ENCODE peak calls at places on chromosomes 1 and 21, in five cellular contexts. One of them, this sample, is unnamed.

GRCh38 chr1:77605246-77606026 is 77.0 kb downstream of the ZZZ3 start:
- DNase-seq in aorta: peak; percentile 87
- DNase-seq in sciatic nerve: peak; percentile 78
- DNase-seq in retina: no peak
- DNase-seq in GM19239: no peak
- DNase-seq in this sample: no peak

GRCh38 chr1:210022044-210022443 is 84.0 kb downstream of the SYT14 start:
- DNase-seq in sciatic nerve: no peak
- DNase-seq in GM19239: no peak
- DNase-seq in aorta: no peak
- DNase-seq in retina: no peak
- DNase-seq in this sample: no peak

GRCh38 chr1:172821609-172822274 is 162.8 kb downstream of the FASLG start:
- DNase-seq in retina: no peak
- DNase-seq in GM19239: no peak
- DNase-seq in sciatic nerve: no peak
- DNase-seq in aorta: no peak
- DNase-seq in this sample: no peak

GRCh38 chr1:180617769-180618168 is 14.1 kb upstream of the XPR1 start:
- DNase-seq in aorta: no peak
- DNase-seq in sciatic nerve: no peak
- DNase-seq in retina: peak; percentile 73
- DNase-seq in GM19239: no peak
- DNase-seq in this sample: no peak

GRCh38 chr1:231827337-231828105 is 200.9 kb downstream of the DISC1 start:
- DNase-seq in aorta: no peak
- DNase-seq in retina: peak; percentile 21
- DNase-seq in sciatic nerve: no peak
- DNase-seq in GM19239: no peak
- DNase-seq in this sample: no peak

GRCh38 chr1:221575605-221576004 is 166.3 kb downstream of the DUSP10 start:
- DNase-seq in retina: no peak
- DNase-seq in GM19239: no peak
- DNase-seq in sciatic nerve: no peak
- DNase-seq in aorta: no peak
- DNase-seq in this sample: no peak

GRCh38 chr1:227926896-227927885 is 20.5 kb downstream of the WNT9A start:
- DNase-seq in aorta: peak; percentile 41
- DNase-seq in sciatic nerve: no peak
- DNase-seq in GM19239: no peak
- DNase-seq in retina: no peak
- DNase-seq in this sample: no peak

GRCh38 chr1:77388655-77389054 is 106.8 kb downstream of the AK5 start:
- DNase-seq in retina: no peak
- DNase-seq in GM19239: no peak
- DNase-seq in aorta: no peak
- DNase-seq in sciatic nerve: no peak
- DNase-seq in this sample: no peak

GRCh38 chr1:110667766-110668165 is 7.0 kb downstream of the KCNA3 start:
- DNase-seq in retina: no peak
- DNase-seq in sciatic nerve: no peak
- DNase-seq in GM19239: no peak
- DNase-seq in aorta: no peak
- DNase-seq in this sample: no peak

GRCh38 chr1:116359060-116359830 is 13.8 kb upstream of the ATP1A1 start:
- DNase-seq in GM19239: no peak
- DNase-seq in sciatic nerve: no peak
- DNase-seq in retina: no peak
- DNase-seq in aorta: no peak
- DNase-seq in this sample: no peak

GRCh38 chr1:173473599-173474011 is 3.5 kb upstream of the PRDX6 start:
- DNase-seq in retina: no peak
- DNase-seq in GM19239: no peak
- DNase-seq in sciatic nerve: no peak
- DNase-seq in aorta: no peak
- DNase-seq in this sample: no peak

GRCh38 chr1:38000529-38001453 is 4.5 kb downstream of the FHL3 start:
- DNase-seq in aorta: peak; percentile 68
- DNase-seq in GM19239: no peak
- DNase-seq in sciatic nerve: no peak
- DNase-seq in retina: no peak
- DNase-seq in this sample: no peak

GRCh38 chr1:203296456-203297073 is 8.8 kb upstream of the BTG2 start:
- DNase-seq in GM19239: no peak
- DNase-seq in aorta: no peak
- DNase-seq in retina: no peak
- DNase-seq in sciatic nerve: no peak
- DNase-seq in this sample: no peak

GRCh38 chr1:58866578-58866977 is 82.7 kb upstream of the JUN start:
- DNase-seq in aorta: no peak
- DNase-seq in retina: no peak
- DNase-seq in GM19239: no peak
- DNase-seq in sciatic nerve: no peak
- DNase-seq in this sample: no peak

GRCh38 chr1:50971748-50972305 is 1.8 kb downstream of the CDKN2C start:
- DNase-seq in sciatic nerve: no peak
- DNase-seq in retina: no peak
- DNase-seq in aorta: no peak
- DNase-seq in GM19239: no peak
- DNase-seq in this sample: no peak

GRCh38 chr1:201096977-201097856 is 15.0 kb downstream of the CACNA1S start:
- DNase-seq in retina: no peak
- DNase-seq in sciatic nerve: no peak
- DNase-seq in GM19239: no peak
- DNase-seq in aorta: no peak
- DNase-seq in this sample: no peak

GRCh38 chr1:12204140-12204539 is 25.7 kb upstream of the VPS13D start:
- DNase-seq in GM19239: no peak
- DNase-seq in aorta: no peak
- DNase-seq in sciatic nerve: no peak
- DNase-seq in retina: no peak
- DNase-seq in this sample: no peak

GRCh38 chr1:163035791-163036249 is 33.3 kb upstream of the RGS4 start:
- DNase-seq in GM19239: no peak
- DNase-seq in retina: no peak
- DNase-seq in aorta: no peak
- DNase-seq in sciatic nerve: no peak
- DNase-seq in this sample: peak; percentile 85

GRCh38 chr1:150778409-150778808 is 12.8 kb upstream of the CTSS start:
- DNase-seq in GM19239: no peak
- DNase-seq in aorta: no peak
- DNase-seq in sciatic nerve: no peak
- DNase-seq in retina: no peak
- DNase-seq in this sample: no peak

GRCh38 chr1:195591917-195592672 is 1016.1 kb downstream of the KCNT2 start:
- DNase-seq in sciatic nerve: no peak
- DNase-seq in GM19239: no peak
- DNase-seq in aorta: no peak
- DNase-seq in retina: no peak
- DNase-seq in this sample: no peak

GRCh38 chr1:35882586-35882944 is 444 bp upstream of the AGO1 start:
- DNase-seq in retina: no peak
- DNase-seq in sciatic nerve: no peak
- DNase-seq in GM19239: no peak
- DNase-seq in aorta: no peak
- DNase-seq in this sample: no peak

GRCh38 chr1:27589441-27589840 is 14.5 kb downstream of the AHDC1 start:
- DNase-seq in sciatic nerve: no peak
- DNase-seq in retina: no peak
- DNase-seq in GM19239: no peak
- DNase-seq in aorta: no peak
- DNase-seq in this sample: no peak

GRCh38 chr21:43191521-43191920 is 22.7 kb downstream of the CRYAA start:
- DNase-seq in sciatic nerve: peak; percentile 45
- DNase-seq in GM19239: no peak
- DNase-seq in aorta: no peak
- DNase-seq in retina: no peak
- DNase-seq in this sample: peak; percentile 31

GRCh38 chr1:36824390-36824861 is 209.9 kb downstream of the GRIK3 start:
- DNase-seq in retina: no peak
- DNase-seq in GM19239: no peak
- DNase-seq in sciatic nerve: no peak
- DNase-seq in aorta: no peak
- DNase-seq in this sample: no peak

GRCh38 chr1:222652676-222653075 is 34.8 kb downstream of the MIA3 start:
- DNase-seq in retina: no peak
- DNase-seq in aorta: no peak
- DNase-seq in GM19239: no peak
- DNase-seq in sciatic nerve: no peak
- DNase-seq in this sample: no peak

GRCh38 chr1:6276765-6277555 is 16.1 kb upstream of the GPR153 start:
- DNase-seq in sciatic nerve: no peak
- DNase-seq in GM19239: no peak
- DNase-seq in aorta: no peak
- DNase-seq in retina: no peak
- DNase-seq in this sample: no peak

GRCh38 chr1:192010406-192010805 is 147.9 kb upstream of the RGS18 start:
- DNase-seq in retina: no peak
- DNase-seq in sciatic nerve: no peak
- DNase-seq in aorta: no peak
- DNase-seq in GM19239: no peak
- DNase-seq in this sample: no peak

GRCh38 chr1:6247651-6248050 is 3.7 kb downstream of the HES3 start:
- DNase-seq in GM19239: no peak
- DNase-seq in aorta: no peak
- DNase-seq in sciatic nerve: no peak
- DNase-seq in retina: no peak
- DNase-seq in this sample: no peak

GRCh38 chr1:185720633-185721272 is 13.4 kb upstream of the HMCN1 start:
- DNase-seq in GM19239: no peak
- DNase-seq in aorta: no peak
- DNase-seq in sciatic nerve: no peak
- DNase-seq in retina: no peak
- DNase-seq in this sample: no peak

GRCh38 chr1:207414606-207415108 is 39.5 kb upstream of the CR2 start:
- DNase-seq in retina: no peak
- DNase-seq in GM19239: peak; percentile 69
- DNase-seq in aorta: no peak
- DNase-seq in sciatic nerve: no peak
- DNase-seq in this sample: no peak

GRCh38 chr1:205061665-205062069 is 18.7 kb downstream of the CNTN2 start:
- DNase-seq in sciatic nerve: peak; percentile 88
- DNase-seq in retina: peak; percentile 92
- DNase-seq in GM19239: peak; percentile 80
- DNase-seq in aorta: peak; percentile 65
- DNase-seq in this sample: no peak

GRCh38 chr1:156146006-156146748 is 7.2 kb upstream of the SEMA4A start:
- DNase-seq in GM19239: no peak
- DNase-seq in aorta: peak; percentile 90
- DNase-seq in retina: peak; percentile 70
- DNase-seq in sciatic nerve: peak; percentile 79
- DNase-seq in this sample: no peak

GRCh38 chr1:25253911-25254310 is 6.7 kb upstream of the RSRP1 start:
- DNase-seq in sciatic nerve: no peak
- DNase-seq in retina: no peak
- DNase-seq in GM19239: no peak
- DNase-seq in aorta: no peak
- DNase-seq in this sample: no peak

GRCh38 chr1:192732787-192733186 is 76.1 kb upstream of the RGS2 start:
- DNase-seq in sciatic nerve: no peak
- DNase-seq in GM19239: no peak
- DNase-seq in retina: no peak
- DNase-seq in aorta: no peak
- DNase-seq in this sample: no peak

GRCh38 chr1:87318056-87318650 is 10.5 kb upstream of the LMO4 start:
- DNase-seq in aorta: no peak
- DNase-seq in GM19239: no peak
- DNase-seq in retina: no peak
- DNase-seq in sciatic nerve: no peak
- DNase-seq in this sample: no peak

GRCh38 chr1:40766017-40766416 is 17.6 kb upstream of the KCNQ4 start:
- DNase-seq in sciatic nerve: no peak
- DNase-seq in aorta: no peak
- DNase-seq in GM19239: no peak
- DNase-seq in retina: no peak
- DNase-seq in this sample: no peak